ENCODE peak calls at places on chromosomes 6 and 20, in six cellular contexts. S, Q, D, W, I and L are unnamed samples.

GRCh38 chr6:107956586-107957164 is 1.3 kb downstream of the SEC63 start:
- DNase-seq in S (no peak), Q (no peak), D (no peak), W (no peak), I (no peak), L (no peak)

GRCh38 chr6:108113557-108114519 is 39.3 kb upstream of the OSTM1 start:
- DNase-seq in S (peak), Q (peak), D (peak), W (no peak), I (no peak), L (no peak)

GRCh38 chr6:99745651-99746050 is 139.0 kb downstream of the PRDM13 start:
- DNase-seq in S (no peak), Q (no peak), D (peak), W (no peak), I (no peak), L (no peak)

GRCh38 chr20:17941087-17941825 is 27.3 kb downstream of the SNX5 start:
- DNase-seq in S (no peak), Q (no peak), D (no peak), W (no peak), I (no peak), L (no peak)

GRCh38 chr6:90500458-90500857 is 86.4 kb downstream of the MAP3K7 start:
- DNase-seq in S (no peak), Q (no peak), D (no peak), W (no peak), I (no peak), L (no peak)

GRCh38 chr6:43702522-43703440 is 15.2 kb upstream of the MRPS18A start:
- DNase-seq in S (no peak), Q (peak), D (peak), W (peak), I (peak), L (peak)

GRCh38 chr6:136550330-136551071 is at the start of gene MAP7:
- DNase-seq in S (peak), Q (no peak), D (peak), W (peak), I (peak), L (peak)

GRCh38 chr6:4599924-4600323 is 176.3 kb upstream of the CDYL start:
- DNase-seq in S (no peak), Q (no peak), D (peak), W (no peak), I (no peak), L (no peak)

GRCh38 chr20:61865353-61865752 is 200.3 kb downstream of the TAF4 start:
- DNase-seq in S (no peak), Q (no peak), D (no peak), W (no peak), I (no peak), L (no peak)

GRCh38 chr6:35757461-35758123 is 18.8 kb upstream of the CLPSL2 start:
- DNase-seq in S (no peak), Q (no peak), D (peak), W (no peak), I (no peak), L (no peak)

GRCh38 chr6:41422156-41422555 is 86.7 kb downstream of the NCR2 start:
- DNase-seq in S (no peak), Q (no peak), D (no peak), W (no peak), I (no peak), L (no peak)

GRCh38 chr6:19905584-19905983 is 68.4 kb downstream of the ID4 start:
- DNase-seq in S (no peak), Q (no peak), D (no peak), W (no peak), I (no peak), L (no peak)

GRCh38 chr6:34146801-34147592 is 1.1 kb upstream of the GRM4 start:
- DNase-seq in S (no peak), Q (no peak), D (no peak), W (peak), I (no peak), L (no peak)

GRCh38 chr6:25889877-25890853 is 16.1 kb upstream of the SLC17A3 start:
- DNase-seq in S (no peak), Q (peak), D (peak), W (no peak), I (peak), L (no peak)

GRCh38 chr6:148761532-148761951 is 14.7 kb downstream of the UST start:
- DNase-seq in S (peak), Q (no peak), D (no peak), W (no peak), I (peak), L (no peak)

GRCh38 chr20:33791959-33792597 is 19.1 kb upstream of the CHMP4B start:
- DNase-seq in S (peak), Q (peak), D (peak), W (peak), I (no peak), L (peak)

GRCh38 chr20:24812356-24812755 is 136.7 kb upstream of the CST7 start:
- DNase-seq in S (no peak), Q (no peak), D (no peak), W (no peak), I (no peak), L (no peak)

GRCh38 chr6:3473773-3474172 is 16.9 kb upstream of the SLC22A23 start:
- DNase-seq in S (no peak), Q (no peak), D (no peak), W (no peak), I (no peak), L (no peak)

GRCh38 chr6:36769676-36770499 is 69.4 kb downstream of the CPNE5 start:
- DNase-seq in S (no peak), Q (no peak), D (no peak), W (no peak), I (no peak), L (no peak)

GRCh38 chr20:15616626-15617025 is 956.6 kb downstream of the KIF16B start:
- DNase-seq in S (no peak), Q (no peak), D (no peak), W (no peak), I (no peak), L (no peak)

GRCh38 chr20:40754372-40754943 is 65.4 kb upstream of the MAFB start:
- DNase-seq in S (peak), Q (no peak), D (no peak), W (no peak), I (no peak), L (no peak)

GRCh38 chr6:11425431-11425871 is 112.1 kb upstream of the TMEM170B start:
- DNase-seq in S (no peak), Q (no peak), D (peak), W (no peak), I (no peak), L (no peak)
- TF ChIP-seq EP300 in S (no peak), Q (no peak), D (peak), W (no peak), I (no peak), L (no peak)

GRCh38 chr20:43586641-43587040 is 4.1 kb upstream of the IFT52 start:
- DNase-seq in S (no peak), Q (no peak), D (no peak), W (no peak), I (no peak), L (no peak)

GRCh38 chr20:43590036-43590391 is 723 bp upstream of the IFT52 start:
- DNase-seq in S (no peak), Q (peak), D (no peak), W (peak), I (peak), L (no peak)

GRCh38 chr20:43590392-43591303 is at the start of gene IFT52:
- DNase-seq in S (peak), Q (peak), D (peak), W (peak), I (peak), L (peak)
- TF ChIP-seq EP300 in S (no peak), Q (peak), D (no peak), W (no peak), I (no peak), L (no peak)

GRCh38 chr20:6053776-6054688 is at the start of gene LRRN4:
- DNase-seq in S (no peak), Q (no peak), D (no peak), W (no peak), I (no peak), L (no peak)
- TF ChIP-seq EP300 in S (no peak), Q (no peak), D (no peak), W (no peak), I (no peak), L (no peak)

GRCh38 chr6:168052291-168052891 is 26.6 kb downstream of the FRMD1 start:
- DNase-seq in S (peak), Q (no peak), D (no peak), W (no peak), I (no peak), L (no peak)
- TF ChIP-seq EP300 in S (no peak), Q (no peak), D (no peak), W (no peak), I (no peak), L (no peak)

GRCh38 chr6:134421496-134421895 is 103.6 kb upstream of the SGK1 start:
- DNase-seq in S (no peak), Q (no peak), D (no peak), W (no peak), I (no peak), L (no peak)

GRCh38 chr6:134420638-134421181 is 102.8 kb upstream of the SGK1 start:
- DNase-seq in S (no peak), Q (no peak), D (peak), W (no peak), I (no peak), L (no peak)

GRCh38 chr6:134424795-134425163 is 106.9 kb upstream of the SGK1 start:
- DNase-seq in S (no peak), Q (no peak), D (no peak), W (no peak), I (no peak), L (no peak)

GRCh38 chr6:134424131-134424794 is 106.4 kb upstream of the SGK1 start:
- DNase-seq in S (no peak), Q (no peak), D (no peak), W (no peak), I (no peak), L (no peak)

DNA sequence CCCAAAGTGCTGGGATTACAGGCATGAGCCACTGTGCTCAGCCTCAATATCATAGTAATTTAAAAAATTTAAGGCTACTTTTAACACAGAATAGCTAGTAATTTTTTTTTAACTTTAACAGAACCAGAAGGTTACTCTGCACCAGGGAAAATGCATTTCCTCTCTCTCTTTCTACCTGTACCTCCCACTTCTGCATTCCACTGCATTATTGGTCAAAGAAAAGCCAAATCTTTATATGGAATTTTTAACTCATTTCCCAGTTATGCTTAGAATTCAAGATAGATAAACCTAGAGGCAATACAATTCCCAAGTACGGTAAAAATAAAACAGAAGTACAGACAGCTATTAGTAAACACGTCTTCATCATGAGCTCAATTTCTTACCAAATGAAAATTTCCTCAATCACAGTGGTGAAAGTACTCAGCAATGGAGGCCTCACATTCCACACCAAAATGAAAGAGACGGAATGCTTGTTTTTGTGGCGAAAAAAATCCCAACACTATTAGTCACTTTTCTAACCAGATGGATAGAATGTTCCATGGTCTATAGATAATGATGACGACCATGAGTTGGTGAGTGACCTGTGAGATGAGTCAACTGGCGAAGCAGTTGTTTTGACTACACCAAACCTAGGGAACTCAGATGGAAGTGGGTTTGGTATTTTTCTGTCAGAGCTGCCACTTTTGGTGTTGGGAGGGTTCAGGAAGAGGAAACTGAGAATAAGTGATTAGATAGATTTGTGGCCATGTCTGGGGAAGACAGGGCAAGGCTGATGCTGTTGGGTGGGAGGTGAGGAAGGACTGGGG is 104.7 kb upstream of the SGK1 start:
- DNase-seq in S (no peak), Q (no peak), D (peak), W (no peak), I (no peak), L (no peak)
- TF ChIP-seq EP300 in S (no peak), Q (no peak), D (peak), W (no peak), I (no peak), L (no peak)

GRCh38 chr6:7238900-7239589 is 74.0 kb downstream of the SSR1 start:
- DNase-seq in S (no peak), Q (peak), D (peak), W (peak), I (peak), L (peak)
- TF ChIP-seq EP300 in S (no peak), Q (no peak), D (no peak), W (no peak), I (no peak), L (no peak)